ENCODE peak calls at places on chromosomes 13 and 19, in five cellular contexts. G is T-cell; J is HT1080; A is LNCaP clone FGC; M is CD8-positive, alpha-beta memory T cell. X is an unnamed sample.

GRCh38 chr13:94825507-94825906 is 113.2 kb upstream of the SOX21 start:
- DNase-seq in G (no peak), J (no peak), A (no peak), M (no peak), X (no peak)

GRCh38 chr13:101757446-101758039 is 305.1 kb downstream of the ITGBL1 start:
- DNase-seq in G (no peak), J (peak; percentile 44), A (peak; percentile 37), M (no peak), X (no peak)

GRCh38 chr19:14337510-14337909 is 43.7 kb upstream of the ADGRE5 start:
- DNase-seq in G (peak; percentile 43), J (peak; percentile 31), A (no peak), M (peak; percentile 18), X (no peak)

GRCh38 chr19:44553478-44554171 is 24.1 kb upstream of the CEACAM20 start:
- DNase-seq in G (no peak), J (no peak), A (no peak), M (no peak), X (peak; percentile 29)

GRCh38 chr19:38464421-38465082 is 31.1 kb downstream of the RYR1 start:
- DNase-seq in G (no peak), J (no peak), A (no peak), M (no peak), X (no peak)

GRCh38 chr19:10421240-10421948 is 1.1 kb downstream of the PDE4A start:
- DNase-seq in G (no peak), J (no peak), A (no peak), M (no peak), X (no peak)

GRCh38 chr19:43699506-43700367 is 16.1 kb upstream of the IRGC start:
- DNase-seq in G (no peak), J (no peak), A (no peak), M (no peak), X (no peak)

GRCh38 chr19:53980553-53981407 is 10.7 kb upstream of the CACNG6 start:
- DNase-seq in G (no peak), J (peak; percentile 90), A (no peak), M (no peak), X (peak; percentile 98)

GRCh38 chr19:45913874-45914830 is at the start of gene NANOS2:
- DNase-seq in G (no peak), J (peak; percentile 28), A (no peak), M (no peak), X (no peak)

GRCh38 chr19:3576696-3577443 is 4.1 kb downstream of the HMG20B start:
- DNase-seq in G (no peak), J (no peak), A (no peak), M (no peak), X (no peak)

GRCh38 chr19:11203194-11204075 is 6.1 kb upstream of the KANK2 start:
- DNase-seq in G (no peak), J (peak; percentile 80), A (no peak), M (peak; percentile 18), X (peak; percentile 69)

GRCh38 chr19:35135389-35135909 is 590 bp upstream of the LGI4 start:
- DNase-seq in G (peak; percentile 57), J (peak; percentile 64), A (peak; percentile 42), M (peak; percentile 44), X (peak; percentile 89)

GRCh38 chr13:43405457-43405856 is 381.3 kb downstream of the ENOX1 start:
- DNase-seq in G (no peak), J (peak; percentile 92), A (no peak), M (no peak), X (no peak)